ENCODE peak calls at places on chromosome 18, in four cellular contexts. M, S, Q and X are unnamed samples.

GRCh38 chr18:48669991-48670750 is 131.3 kb downstream of the CTIF start:
- DNase-seq in M (no peak), S (no peak), Q (no peak), X (no peak)

GRCh38 chr18:75010260-75010659 is 198.7 kb downstream of the PTGR3 start:
- DNase-seq in M (no peak), S (no peak), Q (no peak), X (no peak)

GRCh38 chr18:45415614-45416013 is 199.7 kb upstream of the SLC14A2 start:
- DNase-seq in M (no peak), S (no peak), Q (no peak), X (no peak)

GRCh38 chr18:48003426-48004349 is 73.2 kb upstream of the SMAD2 start:
- DNase-seq in M (peak; percentile 76), S (no peak), Q (no peak), X (peak; percentile 25)

GRCh38 chr18:6435731-6436130 is 21.0 kb upstream of the L3MBTL4 start:
- DNase-seq in M (no peak), S (no peak), Q (no peak), X (no peak)

GRCh38 chr18:70415823-70416488 is 127.1 kb downstream of the SOCS6 start:
- DNase-seq in M (peak; percentile 30), S (no peak), Q (no peak), X (no peak)

GRCh38 chr18:12907258-12907925 is 23.4 kb upstream of the PTPN2 start:
- DNase-seq in M (no peak), S (no peak), Q (no peak), X (no peak)

GRCh38 chr18:55405655-55406373 is 182.2 kb downstream of the TCF4 start:
- DNase-seq in M (peak; percentile 47), S (no peak), Q (no peak), X (peak; percentile 60)

GRCh38 chr18:79496978-79497637 is 101.4 kb downstream of the NFATC1 start:
- DNase-seq in M (peak; percentile 41), S (no peak), Q (no peak), X (peak; percentile 40)

GRCh38 chr18:13284330-13285027 is 65.9 kb downstream of the LDLRAD4 start:
- DNase-seq in M (no peak), S (peak; percentile 61), Q (no peak), X (no peak)

GRCh38 chr18:80137976-80138375 is 28.9 kb downstream of the ADNP2 start:
- DNase-seq in M (no peak), S (no peak), Q (no peak), X (no peak)

GRCh38 chr18:24368749-24369148 is 28.9 kb downstream of the OSBPL1A start:
- DNase-seq in M (no peak), S (peak; percentile 68), Q (no peak), X (no peak)

GRCh38 chr18:80196528-80197320 is 50.6 kb downstream of the PARD6G start:
- DNase-seq in M (no peak), S (no peak), Q (no peak), X (no peak)

GRCh38 chr18:12397254-12397653 is 10.5 kb upstream of the PRELID3A start:
- DNase-seq in M (no peak), S (no peak), Q (no peak), X (no peak)

GRCh38 chr18:13217466-13217961 is 1.0 kb upstream of the LDLRAD4 start:
- DNase-seq in M (peak; percentile 62), S (peak; percentile 63), Q (no peak), X (no peak)

GRCh38 chr18:63439334-63439733 is 17.1 kb upstream of the VPS4B start:
- DNase-seq in M (peak; percentile 51), S (peak; percentile 42), Q (no peak), X (peak; percentile 41)

GRCh38 chr18:43588838-43589237 is 311.5 kb upstream of the SYT4 start:
- DNase-seq in M (no peak), S (no peak), Q (no peak), X (no peak)

GRCh38 chr18:2891526-2892431 is 45.0 kb downstream of the EMILIN2 start:
- DNase-seq in M (no peak), S (peak; percentile 25), Q (no peak), X (no peak)